ENCODE peak calls at places on chromosomes 4 and X, in ten cellular contexts. Y, W, B, D, T, C, X, H, M and K are unnamed samples.

GRCh38 chr4:28675582-28675981 is 1814.9 kb downstream of the STIM2 start:
- DNase-seq in Y (no peak), W (no peak), B (no peak), D (no peak), T (no peak), C (no peak), X (no peak), H (no peak), M (no peak), K (no peak)

GRCh38 chr4:15778191-15778741 is at the start of gene CD38:
- DNase-seq in Y (no peak), W (peak; percentile 69), B (peak; percentile 69), D (no peak), T (peak; percentile 43), C (no peak), X (peak; percentile 55), H (no peak), M (no peak), K (no peak)

GRCh38 chrX:10040961-10041360 is 73.8 kb downstream of the CLDN34 start:
- DNase-seq in Y (no peak), W (no peak), B (no peak), D (no peak), T (no peak), C (no peak), X (no peak), H (no peak), M (no peak), K (no peak)

GRCh38 chr4:146054676-146055075 is 116.1 kb upstream of the ZNF827 start:
- DNase-seq in Y (no peak), W (no peak), B (no peak), D (no peak), T (no peak), C (no peak), X (no peak), H (no peak), M (no peak), K (no peak)

GRCh38 chr4:40238700-40239548 is 42.1 kb downstream of the RHOH start:
- DNase-seq in Y (no peak), W (no peak), B (no peak), D (no peak), T (no peak), C (no peak), X (no peak), H (no peak), M (no peak), K (no peak)

GRCh38 chr4:147833254-147833653 is 101.4 kb downstream of the ARHGAP10 start:
- DNase-seq in Y (peak; percentile 39), W (no peak), B (no peak), D (no peak), T (no peak), C (peak; percentile 58), X (no peak), H (no peak), M (no peak), K (peak; percentile 78)

GRCh38 chrX:105063743-105064142 is 156.8 kb downstream of the TEX13A start:
- DNase-seq in Y (no peak), W (no peak), B (no peak), D (no peak), T (no peak), C (no peak), X (peak; percentile 16), H (no peak), M (no peak), K (no peak)

GRCh38 chr4:13294961-13295605 is 189.1 kb downstream of the RAB28 start:
- DNase-seq in Y (peak; percentile 7), W (no peak), B (no peak), D (no peak), T (no peak), C (no peak), X (no peak), H (no peak), M (no peak), K (peak; percentile 3)

DNA sequence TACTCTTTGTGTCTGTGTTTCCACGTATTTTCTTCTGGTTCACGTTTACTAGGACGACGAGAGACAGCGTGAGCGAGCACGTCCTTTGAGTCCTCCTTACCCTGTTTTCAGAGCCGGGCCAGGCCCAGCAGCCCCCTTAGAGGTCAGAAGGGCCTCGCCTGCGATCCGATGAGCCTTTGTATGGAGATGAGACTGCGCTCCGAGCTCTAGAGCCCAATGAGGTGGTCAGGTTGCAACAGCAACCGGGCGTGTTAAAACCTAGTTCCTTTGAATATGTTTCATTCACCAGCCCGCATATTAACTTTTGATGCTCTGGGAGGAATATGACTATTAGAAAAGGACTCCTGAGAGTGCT is 55.6 kb upstream of the TADA2B start:
- DNase-seq in Y (peak; percentile 39), W (no peak), B (no peak), D (no peak), T (no peak), C (no peak), X (peak; percentile 68), H (no peak), M (no peak), K (no peak)
- H3K4me3 ChIP-seq in Y (peak overlapping the region; percentile 94), W (peak overlapping the region; percentile 90), B (peak overlapping the region; percentile 84), D (peak overlapping the region; percentile 96), T (peak overlapping the region; percentile 65), C (peak overlapping the region; percentile 94), X (peak overlapping the region; percentile 95), H (peak overlapping the region; percentile 62), M (peak overlapping the region; percentile 80), K (peak overlapping the region; percentile 77)

DNA sequence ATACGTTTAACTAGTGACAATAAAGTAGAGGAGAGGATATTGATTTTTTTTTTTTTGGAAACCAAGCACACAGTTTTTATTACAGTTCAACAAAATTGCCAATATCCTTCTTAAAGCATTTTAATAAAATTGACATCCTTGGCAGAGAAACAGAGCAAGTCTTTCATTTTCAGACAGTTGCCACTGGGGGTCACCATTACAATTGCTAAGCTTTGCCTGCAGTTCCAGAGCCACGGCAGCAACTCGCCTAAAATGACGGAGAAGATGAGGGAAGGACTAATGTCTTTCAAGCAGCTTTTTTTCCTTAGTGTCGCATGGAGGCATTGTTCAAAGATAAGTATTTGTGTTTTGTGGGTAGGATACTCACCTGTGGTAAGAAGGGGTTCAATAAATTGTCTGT is 507.8 kb upstream of the ARX start:
- DNase-seq in Y (peak; percentile 7), W (no peak), B (no peak), D (no peak), T (no peak), C (peak; percentile 12), X (peak; percentile 60), H (peak; percentile 53), M (no peak), K (no peak)
- TF ChIP-seq CTCF in Y (no peak), W (no peak), B (no peak), D (peak; percentile 21), T (no peak), C (peak; percentile 37), X (peak; percentile 61), H (peak; percentile 30), M (no peak), K (peak; percentile 48)

GRCh38 chr4:78244691-78245485 is 187.8 kb downstream of the FRAS1 start:
- DNase-seq in Y (no peak), W (no peak), B (no peak), D (no peak), T (no peak), C (no peak), X (no peak), H (no peak), M (no peak), K (no peak)
- H3K4me3 ChIP-seq in Y (no peak overlapping the region), W (no peak overlapping the region), B (no peak overlapping the region), D (no peak overlapping the region), T (no peak overlapping the region), C (no peak overlapping the region), X (no peak overlapping the region), H (no peak overlapping the region), M (no peak overlapping the region), K (no peak overlapping the region)

GRCh38 chr4:7295917-7296660 is 103.8 kb downstream of the SORCS2 start:
- DNase-seq in Y (peak; percentile 36), W (no peak), B (no peak), D (no peak), T (peak; percentile 25), C (no peak), X (no peak), H (peak; percentile 7), M (peak; percentile 63), K (no peak)
- TF ChIP-seq CTCF in Y (peak; percentile 80), W (peak; percentile 81), B (peak; percentile 50), D (peak; percentile 23), T (no peak), C (peak; percentile 68), X (peak; percentile 60), H (peak; percentile 70), M (peak; percentile 53), K (peak; percentile 67)

GRCh38 chr4:165874799-165875371 is 1.8 kb downstream of the TLL1 start:
- DNase-seq in Y (no peak), W (peak; percentile 65), B (no peak), D (peak; percentile 45), T (peak; percentile 22), C (peak; percentile 37), X (peak; percentile 79), H (peak; percentile 6), M (no peak), K (peak; percentile 74)
- H3K4me3 ChIP-seq in Y (no peak overlapping the region), W (peak overlapping the region; percentile 57), B (peak overlapping the region; percentile 49), D (peak overlapping the region; percentile 61), T (no peak overlapping the region), C (peak overlapping the region; percentile 75), X (peak overlapping the region; percentile 58), H (peak overlapping the region; percentile 51), M (peak overlapping the region; percentile 39), K (peak overlapping the region; percentile 72)

GRCh38 chr4:72473434-72473900 is 95.6 kb downstream of the ADAMTS3 start:
- DNase-seq in Y (no peak), W (no peak), B (no peak), D (no peak), T (no peak), C (no peak), X (no peak), H (peak; percentile 87), M (no peak), K (no peak)
- TF ChIP-seq CTCF in Y (no peak), W (no peak), B (no peak), D (no peak), T (no peak), C (no peak), X (no peak), H (no peak), M (no peak), K (no peak)

GRCh38 chr4:134388351-134388750 is 186.8 kb upstream of the PABPC4L start:
- DNase-seq in Y (no peak), W (no peak), B (no peak), D (no peak), T (no peak), C (no peak), X (peak; percentile 10), H (no peak), M (no peak), K (no peak)

GRCh38 chr4:134382478-134383227 is 181.1 kb upstream of the PABPC4L start:
- DNase-seq in Y (no peak), W (no peak), B (no peak), D (no peak), T (no peak), C (no peak), X (no peak), H (no peak), M (no peak), K (no peak)
- H3K4me3 ChIP-seq in Y (no peak overlapping the region), W (no peak overlapping the region), B (no peak overlapping the region), D (no peak overlapping the region), T (no peak overlapping the region), C (no peak overlapping the region), X (no peak overlapping the region), H (no peak overlapping the region), M (no peak overlapping the region), K (no peak overlapping the region)